ENCODE peak calls at places on chromosomes 11 and 22, in eight cellular contexts. One of them, this sample, is unnamed.

GRCh38 chr11:65798882-65799281 is 12.0 kb downstream of the OVOL1 start:
- DNase-seq in transverse colon: no peak
- DNase-seq in kidney epithelial cell: no peak
- DNase-seq in activated B cell treated with CpG ODN at 0.5 μM for 24 hours: no peak
- DNase-seq in MCF 10A: no peak
- DNase-seq in mucosa of descending colon: no peak
- DNase-seq in testis: no peak
- DNase-seq in GM23338: no peak
- DNase-seq in this sample: no peak

GRCh38 chr11:6315811-6316425 is 4.4 kb downstream of the CAVIN3 start:
- DNase-seq in mucosa of descending colon: peak; percentile 49
- DNase-seq in activated B cell treated with CpG ODN at 0.5 μM for 24 hours: no peak
- DNase-seq in MCF 10A: peak; percentile 73
- DNase-seq in transverse colon: peak; percentile 45
- DNase-seq in testis: peak; percentile 77
- DNase-seq in kidney epithelial cell: no peak
- DNase-seq in GM23338: peak; percentile 91
- DNase-seq in this sample: peak; percentile 71

GRCh38 chr11:20089796-20090653 is 70.2 kb downstream of the DBX1 start:
- DNase-seq in testis: peak; percentile 57
- DNase-seq in kidney epithelial cell: no peak
- DNase-seq in activated B cell treated with CpG ODN at 0.5 μM for 24 hours: no peak
- DNase-seq in mucosa of descending colon: no peak
- DNase-seq in MCF 10A: no peak
- DNase-seq in GM23338: peak; percentile 10
- DNase-seq in transverse colon: no peak
- DNase-seq in this sample: no peak

GRCh38 chr11:64951529-64951928 is 15.8 kb upstream of the GPHA2 start:
- DNase-seq in GM23338: no peak
- DNase-seq in MCF 10A: no peak
- DNase-seq in activated B cell treated with CpG ODN at 0.5 μM for 24 hours: no peak
- DNase-seq in mucosa of descending colon: no peak
- DNase-seq in testis: no peak
- DNase-seq in transverse colon: no peak
- DNase-seq in kidney epithelial cell: no peak
- DNase-seq in this sample: no peak

GRCh38 chr22:48438096-48438495 is 1389.6 kb downstream of the BRD1 start:
- DNase-seq in testis: no peak
- DNase-seq in mucosa of descending colon: no peak
- DNase-seq in kidney epithelial cell: no peak
- DNase-seq in GM23338: no peak
- DNase-seq in activated B cell treated with CpG ODN at 0.5 μM for 24 hours: no peak
- DNase-seq in MCF 10A: no peak
- DNase-seq in transverse colon: no peak
- DNase-seq in this sample: no peak

GRCh38 chr11:34585870-34586654 is 34.8 kb upstream of the EHF start:
- DNase-seq in GM23338: peak; percentile 77
- DNase-seq in kidney epithelial cell: no peak
- DNase-seq in mucosa of descending colon: no peak
- DNase-seq in activated B cell treated with CpG ODN at 0.5 μM for 24 hours: peak; percentile 25
- DNase-seq in MCF 10A: peak; percentile 69
- DNase-seq in testis: no peak
- DNase-seq in transverse colon: no peak
- DNase-seq in this sample: no peak

GRCh38 chr22:47310601-47311000 is 548.2 kb downstream of the TBC1D22A start:
- DNase-seq in GM23338: no peak
- DNase-seq in transverse colon: no peak
- DNase-seq in kidney epithelial cell: peak; percentile 43
- DNase-seq in testis: no peak
- DNase-seq in MCF 10A: peak; percentile 14
- DNase-seq in activated B cell treated with CpG ODN at 0.5 μM for 24 hours: no peak
- DNase-seq in mucosa of descending colon: no peak
- DNase-seq in this sample: no peak

GRCh38 chr11:75159081-75159953 is 8.4 kb downstream of the SLCO2B1 start:
- DNase-seq in transverse colon: peak; percentile 79
- DNase-seq in kidney epithelial cell: no peak
- DNase-seq in activated B cell treated with CpG ODN at 0.5 μM for 24 hours: no peak
- DNase-seq in GM23338: peak; percentile 40
- DNase-seq in MCF 10A: no peak
- DNase-seq in mucosa of descending colon: peak; percentile 70
- DNase-seq in testis: no peak
- DNase-seq in this sample: no peak

GRCh38 chr22:32987081-32987631 is 71.0 kb downstream of the SYN3 start:
- DNase-seq in transverse colon: no peak
- DNase-seq in kidney epithelial cell: peak; percentile 74
- DNase-seq in activated B cell treated with CpG ODN at 0.5 μM for 24 hours: no peak
- DNase-seq in mucosa of descending colon: no peak
- DNase-seq in GM23338: peak; percentile 77
- DNase-seq in MCF 10A: peak; percentile 97
- DNase-seq in testis: no peak
- DNase-seq in this sample: no peak

GRCh38 chr11:107741044-107741823 is 29.4 kb upstream of the SLN start:
- DNase-seq in kidney epithelial cell: no peak
- DNase-seq in mucosa of descending colon: no peak
- DNase-seq in activated B cell treated with CpG ODN at 0.5 μM for 24 hours: no peak
- DNase-seq in MCF 10A: peak; percentile 63
- DNase-seq in testis: no peak
- DNase-seq in transverse colon: peak; percentile 13
- DNase-seq in GM23338: peak; percentile 67
- DNase-seq in this sample: peak; percentile 43

GRCh38 chr11:68962527-68963250 is 18.1 kb downstream of the MRGPRD start:
- DNase-seq in testis: no peak
- DNase-seq in kidney epithelial cell: no peak
- DNase-seq in activated B cell treated with CpG ODN at 0.5 μM for 24 hours: no peak
- DNase-seq in GM23338: no peak
- DNase-seq in MCF 10A: no peak
- DNase-seq in transverse colon: peak; percentile 7
- DNase-seq in mucosa of descending colon: no peak
- DNase-seq in this sample: no peak

GRCh38 chr11:15903246-15903645 is 453.1 kb downstream of the SOX6 start:
- DNase-seq in testis: no peak
- DNase-seq in MCF 10A: peak; percentile 61
- DNase-seq in GM23338: no peak
- DNase-seq in activated B cell treated with CpG ODN at 0.5 μM for 24 hours: no peak
- DNase-seq in mucosa of descending colon: no peak
- DNase-seq in transverse colon: no peak
- DNase-seq in kidney epithelial cell: no peak
- DNase-seq in this sample: no peak

GRCh38 chr11:66184728-66185127 is 83.7 kb upstream of the RAB1B start:
- DNase-seq in kidney epithelial cell: no peak
- DNase-seq in MCF 10A: no peak
- DNase-seq in testis: no peak
- DNase-seq in transverse colon: no peak
- DNase-seq in mucosa of descending colon: no peak
- DNase-seq in GM23338: peak; percentile 41
- DNase-seq in activated B cell treated with CpG ODN at 0.5 μM for 24 hours: no peak
- DNase-seq in this sample: no peak

GRCh38 chr22:23509571-23510302 is 70.4 kb downstream of the IGLL1 start:
- DNase-seq in kidney epithelial cell: no peak
- DNase-seq in activated B cell treated with CpG ODN at 0.5 μM for 24 hours: no peak
- DNase-seq in MCF 10A: no peak
- DNase-seq in GM23338: no peak
- DNase-seq in mucosa of descending colon: no peak
- DNase-seq in testis: peak; percentile 84
- DNase-seq in transverse colon: no peak
- DNase-seq in this sample: no peak

GRCh38 chr11:14907411-14908213 is 15.6 kb upstream of the CYP2R1 start:
- DNase-seq in transverse colon: peak; percentile 90
- DNase-seq in activated B cell treated with CpG ODN at 0.5 μM for 24 hours: peak; percentile 73
- DNase-seq in mucosa of descending colon: peak; percentile 86
- DNase-seq in MCF 10A: peak; percentile 70
- DNase-seq in GM23338: peak; percentile 82
- DNase-seq in kidney epithelial cell: no peak
- DNase-seq in testis: peak; percentile 94
- DNase-seq in this sample: no peak

GRCh38 chr11:32448232-32448631 is 12.9 kb upstream of the WT1 start:
- DNase-seq in activated B cell treated with CpG ODN at 0.5 μM for 24 hours: no peak
- DNase-seq in kidney epithelial cell: no peak
- DNase-seq in mucosa of descending colon: no peak
- DNase-seq in testis: no peak
- DNase-seq in transverse colon: no peak
- DNase-seq in GM23338: peak; percentile 79
- DNase-seq in MCF 10A: peak; percentile 54
- DNase-seq in this sample: no peak

GRCh38 chr22:45164217-45165123 is 745 bp downstream of the NUP50 start:
- DNase-seq in testis: no peak
- DNase-seq in mucosa of descending colon: peak; percentile 71
- DNase-seq in MCF 10A: no peak
- DNase-seq in activated B cell treated with CpG ODN at 0.5 μM for 24 hours: no peak
- DNase-seq in GM23338: peak; percentile 45
- DNase-seq in transverse colon: peak; percentile 32
- DNase-seq in kidney epithelial cell: no peak
- DNase-seq in this sample: no peak

DNA sequence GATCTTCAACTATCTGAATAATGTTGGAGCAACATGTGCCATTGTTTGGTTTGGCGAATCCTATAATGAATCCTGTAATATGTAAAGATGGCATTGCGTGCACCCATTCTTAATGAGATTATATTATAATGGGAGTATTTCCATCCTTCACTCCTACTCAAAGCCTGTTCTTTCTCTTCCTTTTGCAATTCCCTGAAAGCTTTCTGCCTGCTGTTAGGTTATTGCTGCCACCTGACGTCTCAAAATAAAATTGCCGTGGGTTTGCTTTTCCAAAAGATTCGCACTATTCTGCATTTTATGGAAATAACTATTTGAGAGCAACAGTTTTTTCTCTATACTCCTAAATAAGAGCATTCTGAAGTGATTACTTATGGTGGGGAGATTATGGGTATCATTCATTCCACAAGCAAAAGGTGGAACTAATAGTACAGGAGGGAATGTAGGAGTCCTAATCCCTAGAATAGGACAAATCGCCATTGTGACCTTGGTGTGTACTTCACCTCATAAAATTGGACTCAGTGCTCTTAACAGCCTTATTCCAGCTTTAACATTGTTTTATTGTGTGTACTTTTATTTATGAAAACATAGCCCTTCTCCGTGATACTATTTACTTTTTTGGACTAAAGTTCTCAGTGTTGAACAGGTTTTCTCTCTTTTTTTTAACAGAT is 69.6 kb upstream of the ALKBH3 start:
- DNase-seq in testis: no peak
- DNase-seq in kidney epithelial cell: no peak
- DNase-seq in MCF 10A: no peak
- DNase-seq in activated B cell treated with CpG ODN at 0.5 μM for 24 hours: no peak
- DNase-seq in mucosa of descending colon: no peak
- DNase-seq in transverse colon: no peak
- DNase-seq in GM23338: peak; percentile 17
- DNase-seq in this sample: no peak
- TF ChIP-seq CTCF in testis: peak; percentile 37
- TF ChIP-seq CTCF in kidney epithelial cell: peak; percentile 28
- TF ChIP-seq CTCF in MCF 10A: no peak
- TF ChIP-seq CTCF in activated B cell treated with CpG ODN at 0.5 μM for 24 hours: no peak
- TF ChIP-seq CTCF in mucosa of descending colon: peak; percentile 11
- TF ChIP-seq CTCF in transverse colon: peak; percentile 38
- TF ChIP-seq CTCF in GM23338: peak; percentile 35
- TF ChIP-seq CTCF in this sample: no peak

GRCh38 chr11:12642040-12642439 is 32.2 kb upstream of the TEAD1 start:
- DNase-seq in transverse colon: no peak
- DNase-seq in MCF 10A: no peak
- DNase-seq in mucosa of descending colon: no peak
- DNase-seq in GM23338: no peak
- DNase-seq in testis: no peak
- DNase-seq in activated B cell treated with CpG ODN at 0.5 μM for 24 hours: no peak
- DNase-seq in kidney epithelial cell: no peak
- DNase-seq in this sample: no peak
- TF ChIP-seq CTCF in transverse colon: no peak
- TF ChIP-seq CTCF in MCF 10A: no peak
- TF ChIP-seq CTCF in mucosa of descending colon: no peak
- TF ChIP-seq CTCF in GM23338: no peak
- TF ChIP-seq CTCF in testis: no peak
- TF ChIP-seq CTCF in activated B cell treated with CpG ODN at 0.5 μM for 24 hours: no peak
- TF ChIP-seq CTCF in kidney epithelial cell: no peak
- TF ChIP-seq CTCF in this sample: no peak

GRCh38 chr11:119077839-119078238 is 6.8 kb upstream of the HMBS start:
- DNase-seq in activated B cell treated with CpG ODN at 0.5 μM for 24 hours: no peak
- DNase-seq in transverse colon: no peak
- DNase-seq in kidney epithelial cell: no peak
- DNase-seq in MCF 10A: no peak
- DNase-seq in GM23338: no peak
- DNase-seq in testis: no peak
- DNase-seq in mucosa of descending colon: no peak
- DNase-seq in this sample: no peak
- TF ChIP-seq CTCF in activated B cell treated with CpG ODN at 0.5 μM for 24 hours: no peak
- TF ChIP-seq CTCF in transverse colon: no peak
- TF ChIP-seq CTCF in kidney epithelial cell: no peak
- TF ChIP-seq CTCF in MCF 10A: no peak
- TF ChIP-seq CTCF in GM23338: no peak
- TF ChIP-seq CTCF in testis: no peak
- TF ChIP-seq CTCF in mucosa of descending colon: no peak
- TF ChIP-seq CTCF in this sample: no peak

GRCh38 chr11:45429719-45430118 is 143.6 kb upstream of the SYT13 start:
- DNase-seq in kidney epithelial cell: no peak
- DNase-seq in activated B cell treated with CpG ODN at 0.5 μM for 24 hours: no peak
- DNase-seq in testis: no peak
- DNase-seq in GM23338: no peak
- DNase-seq in transverse colon: no peak
- DNase-seq in MCF 10A: no peak
- DNase-seq in mucosa of descending colon: no peak
- DNase-seq in this sample: no peak

GRCh38 chr11:45432910-45433309 is 146.8 kb upstream of the SYT13 start:
- DNase-seq in MCF 10A: no peak
- DNase-seq in mucosa of descending colon: no peak
- DNase-seq in testis: no peak
- DNase-seq in activated B cell treated with CpG ODN at 0.5 μM for 24 hours: no peak
- DNase-seq in kidney epithelial cell: no peak
- DNase-seq in GM23338: no peak
- DNase-seq in transverse colon: no peak
- DNase-seq in this sample: no peak

GRCh38 chr11:45432100-45432499 is 146.0 kb upstream of the SYT13 start:
- DNase-seq in GM23338: peak; percentile 45
- DNase-seq in mucosa of descending colon: no peak
- DNase-seq in transverse colon: no peak
- DNase-seq in testis: no peak
- DNase-seq in kidney epithelial cell: no peak
- DNase-seq in activated B cell treated with CpG ODN at 0.5 μM for 24 hours: no peak
- DNase-seq in MCF 10A: no peak
- DNase-seq in this sample: no peak

GRCh38 chr11:45435706-45436105 is 149.6 kb upstream of the SYT13 start:
- DNase-seq in testis: no peak
- DNase-seq in MCF 10A: no peak
- DNase-seq in activated B cell treated with CpG ODN at 0.5 μM for 24 hours: no peak
- DNase-seq in kidney epithelial cell: no peak
- DNase-seq in transverse colon: no peak
- DNase-seq in GM23338: no peak
- DNase-seq in mucosa of descending colon: no peak
- DNase-seq in this sample: no peak

DNA sequence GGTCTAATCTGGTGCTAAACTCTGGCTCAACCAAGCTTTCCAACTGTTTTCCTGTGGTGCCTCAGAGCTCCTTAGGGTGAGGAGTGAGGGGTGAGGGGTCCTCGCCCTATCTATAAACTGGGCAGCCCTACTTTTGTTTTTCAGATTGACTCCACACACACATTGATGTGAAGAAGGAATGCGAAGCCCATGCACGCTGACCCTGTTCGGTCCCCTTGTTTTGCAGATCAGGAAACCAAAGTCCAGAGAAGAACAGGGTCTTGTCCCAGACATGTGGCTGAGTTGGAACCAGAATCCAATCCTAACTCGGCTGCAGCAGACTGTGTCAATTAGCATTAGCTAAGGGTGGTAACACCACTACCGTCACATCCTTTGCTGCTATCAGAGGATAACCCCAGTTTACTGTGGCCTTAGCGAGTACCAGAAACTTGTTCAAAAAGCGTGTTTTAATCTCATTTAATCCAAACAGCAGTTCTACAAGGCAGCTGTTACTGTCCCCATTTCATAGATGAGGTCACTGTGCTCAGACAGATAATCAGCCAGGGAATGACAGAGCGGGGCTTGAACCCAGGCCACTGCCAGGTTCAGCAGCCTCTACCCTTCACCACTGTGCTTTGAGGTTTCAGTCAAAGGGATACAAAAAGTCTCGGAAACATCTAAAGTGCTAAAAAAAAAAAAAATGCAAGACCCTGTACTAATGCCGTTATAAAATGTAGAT is 145.3 kb upstream of the SYT13 start:
- DNase-seq in mucosa of descending colon: no peak
- DNase-seq in kidney epithelial cell: no peak
- DNase-seq in testis: no peak
- DNase-seq in transverse colon: no peak
- DNase-seq in activated B cell treated with CpG ODN at 0.5 μM for 24 hours: no peak
- DNase-seq in GM23338: no peak
- DNase-seq in MCF 10A: no peak
- DNase-seq in this sample: no peak
- TF ChIP-seq CTCF in mucosa of descending colon: no peak
- TF ChIP-seq CTCF in kidney epithelial cell: no peak
- TF ChIP-seq CTCF in testis: no peak
- TF ChIP-seq CTCF in transverse colon: no peak
- TF ChIP-seq CTCF in activated B cell treated with CpG ODN at 0.5 μM for 24 hours: no peak
- TF ChIP-seq CTCF in GM23338: no peak
- TF ChIP-seq CTCF in MCF 10A: no peak
- TF ChIP-seq CTCF in this sample: no peak